ENCODE peak calls at places on chromosomes 3 and 15, in six cellular contexts. I, S, Q, A, C and K are unnamed samples.

GRCh38 chr3:97927699-97928098 is 44.5 kb downstream of the RIOX2 start:
- DNase-seq in I (no peak), S (no peak), Q (no peak), A (no peak), C (no peak), K (no peak)

GRCh38 chr3:67940200-67940952 is 286.0 kb upstream of the SUCLG2 start:
- DNase-seq in I (peak; percentile 63), S (no peak), Q (no peak), A (no peak), C (no peak), K (peak; percentile 12)

GRCh38 chr15:101062471-101063171 is 143.5 kb downstream of the LRRK1 start:
- DNase-seq in I (no peak), S (peak; percentile 63), Q (no peak), A (no peak), C (no peak), K (no peak)

GRCh38 chr3:36525115-36525711 is 144.9 kb downstream of the STAC start:
- DNase-seq in I (no peak), S (no peak), Q (peak; percentile 12), A (no peak), C (no peak), K (no peak)

GRCh38 chr3:186303985-186304384 is 58.0 kb downstream of the DGKG start:
- DNase-seq in I (no peak), S (no peak), Q (no peak), A (no peak), C (no peak), K (no peak)

GRCh38 chr3:37905346-37905745 is 43.7 kb downstream of the CTDSPL start:
- DNase-seq in I (no peak), S (no peak), Q (no peak), A (no peak), C (no peak), K (no peak)

GRCh38 chr3:64667138-64667537 is 20.7 kb downstream of the ADAMTS9 start:
- DNase-seq in I (no peak), S (no peak), Q (no peak), A (no peak), C (no peak), K (no peak)

GRCh38 chr3:180358179-180358578 is 243.8 kb upstream of the TTC14 start:
- DNase-seq in I (no peak), S (no peak), Q (no peak), A (no peak), C (no peak), K (no peak)

GRCh38 chr15:65530318-65531111 is at the start of gene HACD3:
- DNase-seq in I (peak; percentile 77), S (peak; percentile 44), Q (peak; percentile 97), A (peak; percentile 73), C (peak; percentile 93), K (peak; percentile 78)

GRCh38 chr3:75396316-75396802 is 267.8 kb upstream of the FRG2C start:
- DNase-seq in I (no peak), S (no peak), Q (no peak), A (no peak), C (no peak), K (no peak)

GRCh38 chr15:93553167-93553566 is 464.2 kb upstream of the RGMA start:
- DNase-seq in I (no peak), S (no peak), Q (no peak), A (no peak), C (no peak), K (no peak)

GRCh38 chr15:80970658-80971057 is 19.0 kb downstream of the MESD start:
- DNase-seq in I (no peak), S (no peak), Q (no peak), A (peak; percentile 0), C (no peak), K (no peak)

GRCh38 chr3:78571486-78571885 is 1196.3 kb downstream of the ROBO1 start:
- DNase-seq in I (no peak), S (no peak), Q (no peak), A (no peak), C (no peak), K (no peak)

GRCh38 chr15:58332676-58333400 is 99.0 kb upstream of the LIPC start:
- DNase-seq in I (no peak), S (no peak), Q (peak; percentile 43), A (no peak), C (no peak), K (no peak)

GRCh38 chr3:42262525-42262924 is 3.5 kb downstream of the CCK start:
- DNase-seq in I (no peak), S (no peak), Q (peak; percentile 14), A (no peak), C (no peak), K (no peak)

GRCh38 chr3:140922634-140923033 is 19.0 kb upstream of the SLC25A36 start:
- DNase-seq in I (no peak), S (no peak), Q (peak; percentile 30), A (no peak), C (no peak), K (no peak)

GRCh38 chr3:128988286-128988685 is 5.6 kb downstream of the CFAP92 start:
- DNase-seq in I (no peak), S (no peak), Q (no peak), A (no peak), C (no peak), K (no peak)

GRCh38 chr15:38085104-38085503 is 150.7 kb downstream of the TMCO5A start:
- DNase-seq in I (no peak), S (no peak), Q (no peak), A (no peak), C (no peak), K (no peak)

GRCh38 chr3:50623840-50624474 is 7.0 kb downstream of the MAPKAPK3 start:
- DNase-seq in I (peak; percentile 42), S (no peak), Q (no peak), A (no peak), C (no peak), K (peak; percentile 75)

GRCh38 chr3:16653712-16654111 is 48.5 kb upstream of the DAZL start:
- DNase-seq in I (no peak), S (no peak), Q (no peak), A (no peak), C (no peak), K (no peak)
- H3K27ac ChIP-seq in I (no peak overlapping the region), S (no peak overlapping the region), Q (no peak overlapping the region), A (no peak overlapping the region), C (no peak overlapping the region), K (no peak overlapping the region)

DNA sequence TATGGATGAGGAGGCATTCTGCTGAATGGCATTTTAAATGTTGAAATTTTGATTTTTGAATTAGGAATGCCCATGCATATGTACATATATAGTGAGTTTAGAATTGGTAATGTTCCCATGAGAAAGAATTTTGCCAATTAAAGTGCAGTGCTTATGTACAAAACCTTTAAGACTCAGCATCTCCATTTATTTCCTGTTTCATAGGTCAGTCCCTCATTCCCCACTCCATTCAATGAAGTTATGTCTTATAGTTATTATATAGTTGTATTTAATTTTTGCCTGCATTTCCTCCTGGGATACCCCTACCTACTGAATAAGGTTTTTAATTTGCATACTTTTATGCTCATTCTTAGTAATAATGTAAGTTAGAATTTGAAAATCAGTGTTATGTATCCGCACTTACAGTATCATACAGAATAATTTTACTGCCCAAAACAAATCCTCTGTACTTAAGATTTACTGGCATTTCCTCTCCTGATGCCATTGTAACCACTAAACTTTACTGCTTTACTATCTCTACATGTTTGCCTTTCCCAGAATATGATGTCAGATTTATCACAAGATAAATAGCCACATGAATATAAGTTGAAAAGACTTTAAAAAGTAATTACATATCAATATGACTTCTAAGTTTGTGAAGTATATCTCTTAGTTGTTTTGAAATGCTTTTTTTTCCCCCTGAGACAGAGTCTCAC is 389.1 kb upstream of the NDN start:
- DNase-seq in I (no peak), S (no peak), Q (no peak), A (no peak), C (no peak), K (no peak)
- H3K9me3 ChIP-seq in I (no peaks in the 10 kb centered on the region), S (peaks cover 37% of the 10 kb centered on the region), Q (peaks cover 4% of the 10 kb centered on the region), A (peaks cover 16% of the 10 kb centered on the region), C (no peaks in the 10 kb centered on the region), K (no peaks in the 10 kb centered on the region)

GRCh38 chr3:159764211-159765024 is 224.2 kb upstream of the IL12A start:
- DNase-seq in I (peak; percentile 24), S (no peak), Q (peak; percentile 68), A (peak; percentile 52), C (peak; percentile 53), K (no peak)
- TF ChIP-seq POLR2A in I (peak; percentile 9), S (peak; percentile 14), Q (peak; percentile 41), A (no peak), C (no peak), K (no peak)

DNA sequence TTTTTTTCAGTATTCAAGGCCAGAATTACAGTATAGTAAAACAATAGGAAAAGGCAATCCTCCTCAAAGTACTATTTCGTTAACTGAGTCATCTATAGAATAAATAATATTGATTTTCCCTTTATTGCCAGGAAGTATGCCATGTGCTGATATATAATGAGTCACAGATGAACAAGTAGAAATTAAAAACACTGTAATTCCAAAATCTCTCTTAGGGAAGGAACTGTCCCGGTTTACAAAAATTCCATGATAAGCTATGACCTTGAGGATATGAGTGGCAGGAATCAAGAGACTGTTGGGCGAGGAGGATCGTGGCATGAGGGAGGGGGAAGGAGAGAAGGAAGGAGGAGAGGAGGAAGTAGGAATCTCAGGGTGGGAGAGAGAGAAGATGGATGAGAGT is 166.0 kb upstream of the ICE2 start:
- DNase-seq in I (no peak), S (no peak), Q (no peak), A (no peak), C (no peak), K (no peak)
- H3K27ac ChIP-seq in I (no peak overlapping the region), S (no peak overlapping the region), Q (no peak overlapping the region), A (no peak overlapping the region), C (no peak overlapping the region), K (no peak overlapping the region)

GRCh38 chr15:25054943-25055342 is 100.2 kb downstream of the SNRPN start:
- DNase-seq in I (no peak), S (no peak), Q (no peak), A (no peak), C (no peak), K (no peak)
- H3K9me3 ChIP-seq in I (no peaks in the 10 kb centered on the region), S (peaks cover 98% of the 10 kb centered on the region), Q (peaks cover 68% of the 10 kb centered on the region), A (peaks cover 100% of the 10 kb centered on the region), C (peaks cover 100% of the 10 kb centered on the region), K (peaks cover 25% of the 10 kb centered on the region)

DNA sequence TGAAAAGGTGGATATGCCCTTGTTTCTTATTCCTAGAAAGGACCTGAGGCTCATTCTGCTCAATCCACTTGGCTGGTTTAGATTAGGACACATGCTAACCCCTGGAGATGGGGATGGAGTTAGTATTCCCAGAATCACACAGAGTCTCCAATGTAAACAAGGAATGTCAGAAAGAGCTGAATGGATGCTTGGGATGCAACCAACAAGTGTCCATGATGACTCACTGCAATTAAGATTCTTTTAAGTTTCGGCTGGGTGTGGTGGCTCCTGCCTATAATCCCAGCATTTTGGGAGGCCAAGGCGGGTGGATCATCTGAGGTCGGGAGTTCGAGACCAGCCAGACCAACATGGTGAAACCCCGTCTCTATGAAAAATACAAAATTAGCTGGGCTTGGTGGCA is 315.5 kb upstream of the AZI2 start:
- DNase-seq in I (no peak), S (no peak), Q (no peak), A (no peak), C (no peak), K (no peak)
- TF ChIP-seq POLR2A in I (no peak), S (no peak), Q (no peak), A (no peak), C (no peak), K (no peak)